ENCODE peak calls at places on chromosomes 2 and 18, in nine cellular contexts. F, R, O, Q, N, C, T, P and L are unnamed samples.
A peak's percentile ranks its signal among the peaks of the same experiment; 100 is the strongest.

GRCh38 chr2:219645631-219646527 is 18.4 kb downstream of the SLC4A3 start:
- DNase-seq in N (no peak), T (no peak), C (no peak), R (no peak), F (peak; percentile 92), P (no peak), Q (peak; percentile 4), O (peak; percentile 77), L (no peak)

GRCh38 chr18:7814754-7815315 is 247.7 kb downstream of the PTPRM start:
- DNase-seq in C (no peak), F (peak; percentile 55), R (no peak), N (no peak), P (no peak), Q (no peak), O (no peak), T (no peak), L (no peak)

GRCh38 chr2:74391209-74391579 is 11.1 kb upstream of the DCTN1 start:
- DNase-seq in O (no peak), N (peak; percentile 9), Q (peak; percentile 44), P (no peak), C (no peak), F (peak; percentile 28), R (no peak), T (no peak), L (peak; percentile 61)

GRCh38 chr2:88159955-88160415 is 10.2 kb upstream of the THNSL2 start:
- DNase-seq in F (peak; percentile 79), R (no peak), T (no peak), Q (peak; percentile 90), N (no peak), P (peak; percentile 68), C (peak; percentile 64), O (peak; percentile 84), L (peak; percentile 49)

GRCh38 chr18:48340502-48340901 is 68.7 kb downstream of the ZBTB7C start:
- DNase-seq in F (no peak), P (no peak), C (no peak), R (no peak), N (no peak), T (no peak), Q (no peak), O (no peak), L (no peak)

GRCh38 chr2:37886745-37887144 is 38.3 kb upstream of the RMDN2 start:
- DNase-seq in R (no peak), F (peak; percentile 71), Q (no peak), T (no peak), C (no peak), P (no peak), O (no peak), N (no peak), L (no peak)

GRCh38 chr2:28956890-28957289 is 24.2 kb upstream of the TOGARAM2 start:
- DNase-seq in P (peak; percentile 28), R (no peak), T (no peak), C (no peak), F (no peak), Q (no peak), O (peak; percentile 71), N (no peak), L (no peak)

GRCh38 chr18:79377187-79377891 is 18.4 kb upstream of the NFATC1 start:
- DNase-seq in Q (no peak), N (no peak), R (no peak), O (no peak), C (no peak), F (no peak), T (no peak), P (no peak), L (no peak)

GRCh38 chr2:59236723-59237122 is 995.6 kb upstream of the FANCL start:
- DNase-seq in N (no peak), C (no peak), P (peak; percentile 76), F (peak; percentile 0), Q (no peak), R (no peak), T (no peak), O (no peak), L (no peak)

GRCh38 chr18:53603281-53603680 is 621.2 kb downstream of the MBD2 start:
- DNase-seq in F (no peak), O (no peak), P (no peak), Q (peak; percentile 72), N (no peak), C (no peak), R (no peak), T (no peak), L (no peak)

GRCh38 chr2:27152102-27152795 is 3.4 kb downstream of the TCF23 start:
- DNase-seq in T (no peak), F (no peak), P (peak; percentile 24), C (peak; percentile 62), Q (no peak), R (no peak), N (no peak), O (peak; percentile 69), L (no peak)

GRCh38 chr2:60880633-60880987 is 764 bp upstream of the REL start:
- DNase-seq in O (no peak), P (no peak), C (no peak), R (no peak), N (no peak), Q (no peak), T (no peak), F (peak; percentile 48), L (no peak)

GRCh38 chr2:98479959-98480524 is 35.4 kb downstream of the INPP4A start:
- DNase-seq in P (no peak), R (no peak), Q (no peak), F (peak; percentile 64), N (peak; percentile 89), C (no peak), O (no peak), T (peak; percentile 81), L (peak; percentile 89)

GRCh38 chr18:2881088-2881487 is 34.3 kb downstream of the EMILIN2 start:
- DNase-seq in Q (no peak), F (peak; percentile 59), P (no peak), T (no peak), C (no peak), R (no peak), O (no peak), N (no peak), L (no peak)

GRCh38 chr2:121455438-121455837 is 75.2 kb upstream of the RNU4ATAC start:
- DNase-seq in Q (no peak), O (no peak), C (no peak), N (no peak), F (no peak), P (no peak), T (no peak), R (no peak), L (no peak)

GRCh38 chr2:224816816-224817215 is 100.7 kb upstream of the CCDC195 start:
- DNase-seq in Q (no peak), T (no peak), F (peak; percentile 82), O (no peak), P (peak; percentile 47), R (no peak), N (peak; percentile 9), C (no peak), L (peak; percentile 62)

GRCh38 chr2:159214325-159214865 is 72.1 kb downstream of the WDSUB1 start:
- DNase-seq in O (peak; percentile 26), C (no peak), F (no peak), R (no peak), Q (no peak), N (no peak), P (no peak), T (no peak), L (no peak)

GRCh38 chr18:394997-395383 is 105.5 kb downstream of the COLEC12 start:
- DNase-seq in O (no peak), F (peak; percentile 99), Q (peak; percentile 32), R (no peak), C (no peak), N (no peak), T (peak; percentile 48), P (no peak), L (peak; percentile 47)

GRCh38 chr2:76684762-76685161 is 837.4 kb downstream of the LRRTM4 start:
- DNase-seq in O (no peak), C (no peak), Q (no peak), P (no peak), F (no peak), N (no peak), R (no peak), T (no peak), L (no peak)

GRCh38 chr2:357811-358210 is 69.9 kb upstream of the ALKAL2 start:
- DNase-seq in Q (no peak), F (no peak), T (no peak), P (no peak), N (no peak), O (no peak), C (no peak), R (no peak), L (no peak)

GRCh38 chr2:42189235-42189566 is 20.0 kb downstream of the EML4 start:
- DNase-seq in R (no peak), P (no peak), C (no peak), O (no peak), F (no peak), T (no peak), N (no peak), Q (no peak), L (no peak)

GRCh38 chr2:190963088-190963487 is 50.9 kb downstream of the STAT1 start:
- DNase-seq in R (no peak), F (no peak), N (no peak), Q (no peak), P (no peak), O (no peak), C (no peak), T (no peak), L (no peak)

GRCh38 chr2:205748660-205749059 is 66.4 kb downstream of the NRP2 start:
- DNase-seq in F (peak; percentile 24), C (no peak), T (no peak), N (peak; percentile 92), P (peak; percentile 85), R (no peak), O (peak; percentile 63), Q (no peak), L (no peak)

GRCh38 chr2:179180242-179180641 is 84.4 kb downstream of the SESTD1 start:
- DNase-seq in P (no peak), N (no peak), R (no peak), O (peak; percentile 59), T (no peak), F (no peak), C (no peak), Q (no peak), L (no peak)

GRCh38 chr2:227466887-227467285 is 5.1 kb upstream of the AGFG1 start:
- DNase-seq in Q (no peak), T (no peak), O (no peak), R (no peak), F (no peak), P (no peak), N (peak; percentile 21), C (no peak), L (no peak)

GRCh38 chr2:177984739-177985138 is 87.8 kb downstream of the PDE11A start:
- DNase-seq in T (no peak), F (no peak), Q (no peak), O (no peak), N (no peak), C (no peak), R (no peak), P (no peak), L (no peak)

GRCh38 chr18:35172009-35172408 is 68.8 kb upstream of the ZNF397 start:
- DNase-seq in T (no peak), O (no peak), C (no peak), F (no peak), P (no peak), R (no peak), N (no peak), Q (no peak), L (no peak)

GRCh38 chr2:192194065-192194865 is 468 bp downstream of the TMEFF2 start:
- DNase-seq in C (no peak), F (peak; percentile 25), Q (no peak), P (no peak), O (peak; percentile 70), R (no peak), N (no peak), T (peak; percentile 44), L (peak; percentile 9)

GRCh38 chr2:165474621-165475269 is 5.2 kb downstream of the CSRNP3 start:
- DNase-seq in O (no peak), C (no peak), N (no peak), P (no peak), Q (no peak), R (no peak), F (no peak), T (no peak), L (no peak)